ENCODE peak calls at places on chromosomes 4 and X, in ten cellular contexts. R is mucosa of descending colon, J is fibroblast of the aortic adventitia, S is RWPE2, T is fibroblast of pulmonary artery, M is Calu3, I is cardiac muscle cell, L is heart left ventricle, N is neural crest cell, K is epithelial cell of esophagus. Y is an unnamed sample.

GRCh38 chr4:158161561-158162354 is 11.1 kb downstream of the GASK1B start:
- DNase-seq in T (peak), R (no peak), I (no peak), L (peak), M (peak), S (no peak), N (no peak), J (peak), K (peak), Y (no peak)

GRCh38 chr4:73308286-73308685 is 49.7 kb upstream of the ANKRD17 start:
- DNase-seq in R (no peak), L (no peak), K (peak), S (no peak), T (peak), N (no peak), J (peak), I (no peak), M (no peak), Y (no peak)

GRCh38 chr4:89661490-89661889 is 175.5 kb downstream of the SNCA start:
- DNase-seq in I (peak), K (peak), N (no peak), J (peak), S (peak), L (no peak), T (peak), M (no peak), R (no peak), Y (no peak)

GRCh38 chr4:6403400-6403685 is 69.1 kb downstream of the PPP2R2C start:
- DNase-seq in K (no peak), L (no peak), N (no peak), T (no peak), R (no peak), I (no peak), M (peak), J (no peak), S (no peak), Y (no peak)

GRCh38 chr4:151801547-151802516 is 41.0 kb upstream of the GATB start:
- DNase-seq in K (peak), S (no peak), R (peak), J (peak), L (no peak), T (peak), I (no peak), N (peak), M (peak), Y (no peak)

GRCh38 chr4:153081181-153081580 is 123.1 kb upstream of the TRIM2 start:
- DNase-seq in N (no peak), M (no peak), I (no peak), S (no peak), K (no peak), L (no peak), J (no peak), T (no peak), R (no peak), Y (no peak)

GRCh38 chr4:3384771-3385701 is 56.7 kb upstream of the HGFAC start:
- DNase-seq in S (peak), T (no peak), K (peak), R (no peak), M (no peak), J (no peak), N (no peak), I (no peak), L (peak), Y (no peak)

GRCh38 chr4:146029939-146030710 is 91.5 kb upstream of the ZNF827 start:
- DNase-seq in S (no peak), M (peak), R (peak), I (no peak), J (no peak), K (no peak), N (no peak), L (no peak), T (no peak), Y (no peak)

GRCh38 chr4:112411781-112412281 is 104.1 kb downstream of the NEUROG2 start:
- DNase-seq in M (no peak), S (no peak), L (peak), I (no peak), R (no peak), T (no peak), J (no peak), N (no peak), K (no peak), Y (no peak)

GRCh38 chr4:78058591-78059523 is 1.7 kb downstream of the FRAS1 start:
- DNase-seq in N (peak), L (peak), I (peak), J (peak), S (no peak), T (peak), M (peak), K (peak), R (peak), Y (peak)

GRCh38 chr4:78056265-78057129 is 626 bp upstream of the FRAS1 start:
- DNase-seq in J (peak), S (peak), R (peak), K (peak), I (peak), N (peak), M (peak), T (peak), L (peak), Y (peak)

GRCh38 chr4:78059524-78059889 is 2.4 kb downstream of the FRAS1 start:
- DNase-seq in S (no peak), J (peak), T (peak), L (peak), M (peak), R (no peak), I (peak), N (peak), K (peak), Y (peak)

GRCh38 chr4:78057600-78058560 is 757 bp downstream of the FRAS1 start:
- DNase-seq in J (peak), T (peak), I (peak), S (peak), R (peak), N (peak), K (peak), M (peak), L (peak), Y (peak)

GRCh38 chr4:78057135-78057599 is at the start of gene FRAS1:
- DNase-seq in M (peak), J (no peak), S (no peak), I (peak), T (peak), N (peak), R (peak), L (peak), K (peak), Y (peak)
- TF ChIP-seq CTCF in M (no peak), J (no peak), S (peak), I (no peak), T (no peak), N (peak), R (no peak), L (no peak), K (no peak), Y (no peak)

GRCh38 chr4:43471950-43472349 is 579.4 kb downstream of the GRXCR1 start:
- DNase-seq in N (no peak), S (no peak), R (no peak), K (no peak), J (peak), T (no peak), I (no peak), M (no peak), L (no peak), Y (no peak)
- TF ChIP-seq CTCF in N (no peak), S (peak), R (no peak), K (no peak), J (peak), T (peak), I (no peak), M (no peak), L (no peak), Y (no peak)

DNA sequence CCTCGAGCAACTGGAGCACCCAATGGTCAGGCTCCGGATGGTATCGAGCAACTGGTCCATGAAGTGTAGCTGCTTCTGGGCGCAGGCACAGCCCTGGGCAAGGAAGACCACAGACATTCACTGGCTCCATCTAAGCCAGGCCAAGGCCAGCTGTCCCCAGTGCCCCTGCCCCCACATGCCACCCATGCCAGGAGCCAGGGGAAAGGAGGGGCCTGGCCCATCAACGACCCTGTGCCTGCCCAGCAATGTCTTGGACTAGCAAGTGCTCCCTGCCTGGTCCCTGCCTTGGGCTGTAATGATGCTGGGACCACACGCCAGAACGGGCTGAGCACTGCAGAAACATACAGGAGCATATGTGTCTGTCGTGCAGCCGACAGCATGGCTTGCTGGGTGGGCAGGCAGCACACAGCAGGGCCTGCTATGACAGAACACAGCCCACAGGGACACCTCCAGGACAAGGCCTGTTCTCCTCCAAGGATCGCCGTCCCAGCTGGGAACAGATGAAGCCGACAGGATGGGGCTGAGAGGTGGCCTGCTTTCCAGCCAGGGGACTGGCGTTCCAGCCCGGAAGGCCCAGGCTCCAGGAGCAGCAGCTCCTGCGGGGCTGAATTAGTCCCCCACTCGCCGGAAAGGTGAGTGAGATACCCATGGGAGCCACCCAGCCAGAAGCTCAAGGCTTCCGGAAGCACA is 11.4 kb upstream of the TREX2 start:
- DNase-seq in L (peak), I (no peak), N (no peak), T (no peak), M (no peak), J (no peak), S (no peak), K (no peak), R (no peak), Y (no peak)
- TF ChIP-seq CTCF in L (no peak), I (no peak), N (no peak), T (no peak), M (no peak), J (no peak), S (no peak), K (no peak), R (no peak), Y (no peak)

GRCh38 chr4:8594097-8595038 is 1.8 kb downstream of the CPZ start:
- DNase-seq in I (peak), L (no peak), T (peak), J (peak), S (no peak), N (peak), R (peak), M (peak), K (peak), Y (no peak)
- TF ChIP-seq CTCF in I (peak), L (peak), T (peak), J (peak), S (peak), N (peak), R (peak), M (no peak), K (peak), Y (peak)

GRCh38 chr4:138499627-138500026 is 257.5 kb upstream of the SLC7A11 start:
- DNase-seq in L (no peak), T (no peak), S (no peak), R (no peak), J (no peak), I (no peak), N (no peak), K (no peak), M (no peak), Y (no peak)
- TF ChIP-seq CTCF in L (no peak), T (no peak), S (no peak), R (no peak), J (no peak), I (no peak), N (no peak), K (no peak), M (no peak), Y (no peak)

DNA sequence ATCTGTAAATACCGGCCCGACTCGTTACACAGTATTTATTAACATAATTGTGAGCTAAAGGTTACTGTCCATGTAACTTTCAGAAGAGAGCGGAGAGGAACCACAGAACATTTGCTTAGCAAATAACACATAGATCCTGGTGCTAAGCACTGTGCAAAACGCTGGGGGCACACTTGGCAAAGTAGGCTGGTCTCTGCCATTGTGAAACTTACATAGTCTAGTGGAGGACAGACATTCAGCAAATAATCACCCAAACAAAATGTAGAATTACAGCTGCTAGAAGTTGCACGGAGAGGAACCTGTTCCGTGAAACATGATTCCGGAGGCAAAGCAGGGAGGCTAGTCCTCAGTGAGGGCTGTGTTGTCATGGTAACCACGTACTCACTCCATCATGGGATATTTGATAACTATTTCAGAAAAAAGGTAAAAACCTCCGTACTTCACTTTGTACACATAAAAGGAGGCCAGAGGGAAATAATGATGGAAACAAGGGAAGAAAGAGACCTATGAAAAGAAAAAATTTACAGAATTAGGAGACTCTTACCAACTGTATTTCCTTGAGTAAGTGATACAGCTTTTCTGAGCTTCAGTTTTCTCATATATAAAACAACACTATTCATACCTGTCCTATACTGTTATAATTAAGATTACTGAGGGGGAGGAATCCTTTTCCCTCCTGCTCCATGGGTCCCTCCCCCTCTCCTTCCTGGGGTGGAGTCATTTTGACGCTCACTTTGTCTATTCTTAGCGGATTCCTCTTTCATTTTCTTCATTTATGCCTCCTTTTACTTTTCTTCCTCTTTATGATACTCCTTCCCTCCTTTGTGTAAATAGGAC is 760 bp upstream of the RASGEF1B start:
- DNase-seq in T (peak), R (peak), L (no peak), K (no peak), N (no peak), J (peak), M (peak), S (no peak), I (peak), Y (no peak)
- TF ChIP-seq CTCF in T (peak), R (no peak), L (peak), K (peak), N (peak), J (peak), M (no peak), S (no peak), I (peak), Y (no peak)

GRCh38 chr4:169810325-169811323 is 52.9 kb upstream of the HPF1 start:
- DNase-seq in I (peak), M (peak), T (peak), N (peak), L (no peak), J (peak), R (no peak), S (no peak), K (peak), Y (no peak)
- TF ChIP-seq CTCF in I (peak), M (peak), T (peak), N (peak), L (peak), J (peak), R (peak), S (peak), K (peak), Y (peak)